ENCODE peak calls at places on chromosomes 11 and 22, in four cellular contexts. One of them, this sample, is unnamed.

GRCh38 chr11:94734563-94735275 is 33.4 kb upstream of the AMOTL1 start:
- DNase-seq in A549: peak
- DNase-seq in HepG2: no peak
- DNase-seq in SK-N-SH: no peak
- DNase-seq in this sample: no peak

GRCh38 chr11:122202951-122203456 is 87.0 kb upstream of the BLID start:
- DNase-seq in A549: peak
- DNase-seq in SK-N-SH: peak
- DNase-seq in HepG2: peak
- DNase-seq in this sample: no peak

GRCh38 chr11:27427183-27427980 is 45.2 kb downstream of the LGR4 start:
- DNase-seq in SK-N-SH: no peak
- DNase-seq in HepG2: no peak
- DNase-seq in A549: no peak
- DNase-seq in this sample: no peak

GRCh38 chr11:61972112-61972795 is 4.8 kb upstream of the FTH1 start:
- DNase-seq in SK-N-SH: no peak
- DNase-seq in A549: no peak
- DNase-seq in HepG2: no peak
- DNase-seq in this sample: no peak

GRCh38 chr22:20247010-20247505 is 21.1 kb downstream of the RTN4R start:
- DNase-seq in SK-N-SH: no peak
- DNase-seq in HepG2: no peak
- DNase-seq in A549: no peak
- DNase-seq in this sample: peak

GRCh38 chr22:37457093-37457893 is 28.9 kb downstream of the MFNG start:
- DNase-seq in HepG2: peak
- DNase-seq in A549: peak
- DNase-seq in SK-N-SH: peak
- DNase-seq in this sample: peak

GRCh38 chr11:129368889-129369672 is 6.6 kb upstream of the BARX2 start:
- DNase-seq in SK-N-SH: no peak
- DNase-seq in HepG2: no peak
- DNase-seq in A549: no peak
- DNase-seq in this sample: no peak

GRCh38 chr11:8812438-8812837 is 98.6 kb upstream of the AKIP1 start:
- DNase-seq in A549: peak
- DNase-seq in HepG2: peak
- DNase-seq in SK-N-SH: no peak
- DNase-seq in this sample: no peak

GRCh38 chr11:19777032-19777341 is 64.3 kb downstream of the NAV2 start:
- DNase-seq in SK-N-SH: peak
- DNase-seq in A549: peak
- DNase-seq in HepG2: no peak
- DNase-seq in this sample: no peak

GRCh38 chr22:18060646-18061620 is 16.9 kb upstream of the PEX26 start:
- DNase-seq in A549: peak
- DNase-seq in SK-N-SH: no peak
- DNase-seq in HepG2: peak
- DNase-seq in this sample: no peak
- TF ChIP-seq RFX5 in A549: no peak
- TF ChIP-seq RFX5 in SK-N-SH: no peak
- TF ChIP-seq RFX5 in HepG2: peak
- TF ChIP-seq RFX5 in this sample: no peak

GRCh38 chr22:31728857-31729256 is 21.1 kb downstream of the PRR14L start:
- DNase-seq in SK-N-SH: no peak
- DNase-seq in HepG2: no peak
- DNase-seq in A549: no peak
- DNase-seq in this sample: no peak

GRCh38 chr22:31719850-31720471 is 30.0 kb downstream of the PRR14L start:
- DNase-seq in A549: no peak
- DNase-seq in SK-N-SH: no peak
- DNase-seq in HepG2: no peak
- DNase-seq in this sample: no peak

GRCh38 chr22:31726692-31727091 is 23.2 kb downstream of the PRR14L start:
- DNase-seq in SK-N-SH: no peak
- DNase-seq in A549: no peak
- DNase-seq in HepG2: no peak
- DNase-seq in this sample: no peak

DNA sequence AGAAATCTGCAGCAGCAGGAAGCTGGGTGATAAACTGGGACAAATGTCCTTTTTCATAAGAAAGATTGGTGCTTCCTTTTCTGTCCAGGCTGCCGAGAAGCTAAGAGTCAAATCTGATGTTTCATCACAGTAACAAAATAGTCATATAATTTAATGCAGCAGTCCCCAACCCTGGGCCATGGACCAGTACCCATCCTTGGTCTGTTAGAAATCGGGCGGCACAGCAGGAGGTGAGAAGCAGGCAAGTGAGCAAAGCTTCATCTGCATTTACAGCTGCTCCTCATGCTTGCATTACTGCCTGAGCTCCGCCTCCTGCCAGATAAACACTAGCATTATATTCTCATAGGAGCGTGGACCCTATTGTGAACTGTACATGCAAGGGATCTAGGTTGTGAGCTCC is 26.2 kb downstream of the PRR14L start:
- DNase-seq in SK-N-SH: no peak
- DNase-seq in HepG2: no peak
- DNase-seq in A549: no peak
- DNase-seq in this sample: no peak
- TF ChIP-seq PBX3 in SK-N-SH: no peak
- TF ChIP-seq PBX3 in HepG2: no peak
- TF ChIP-seq PBX3 in A549: no peak
- TF ChIP-seq PBX3 in this sample: no peak

GRCh38 chr11:44963071-44963575 is 12.4 kb upstream of the TP53I11 start:
- DNase-seq in HepG2: no peak
- DNase-seq in SK-N-SH: peak
- DNase-seq in A549: no peak
- DNase-seq in this sample: no peak
- TF ChIP-seq RFX5 in HepG2: no peak
- TF ChIP-seq RFX5 in SK-N-SH: no peak
- TF ChIP-seq RFX5 in A549: no peak
- TF ChIP-seq RFX5 in this sample: no peak

DNA sequence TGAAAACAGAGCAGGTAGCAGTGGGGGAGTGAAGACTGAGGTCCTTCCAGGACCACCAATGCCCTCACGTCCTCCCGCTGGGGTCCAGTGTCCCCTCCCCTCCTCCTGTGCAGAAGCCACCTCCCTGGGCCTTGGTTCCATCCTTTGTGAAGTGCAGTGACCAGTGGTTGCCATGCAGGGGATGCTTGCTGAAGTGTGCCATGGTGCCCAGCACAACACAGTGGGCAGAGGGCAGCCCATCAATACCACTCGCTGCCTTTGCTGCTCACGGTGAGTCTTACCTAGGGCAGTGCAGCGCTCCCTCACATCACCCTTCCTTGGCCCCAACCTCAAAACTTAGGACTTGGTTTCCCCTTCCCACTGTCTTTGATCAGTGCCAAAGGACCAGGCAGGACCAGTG is 12.9 kb downstream of the MYEOV start:
- DNase-seq in A549: no peak
- DNase-seq in SK-N-SH: no peak
- DNase-seq in HepG2: no peak
- DNase-seq in this sample: no peak
- TF ChIP-seq PBX3 in A549: no peak
- TF ChIP-seq PBX3 in SK-N-SH: no peak
- TF ChIP-seq PBX3 in HepG2: no peak
- TF ChIP-seq PBX3 in this sample: no peak

GRCh38 chr22:27798526-27799333 is 2.8 kb downstream of the MN1 start:
- DNase-seq in HepG2: no peak
- DNase-seq in A549: no peak
- DNase-seq in SK-N-SH: no peak
- DNase-seq in this sample: no peak

GRCh38 chr22:27800250-27801131 is 1.1 kb downstream of the MN1 start:
- DNase-seq in HepG2: no peak
- DNase-seq in SK-N-SH: peak
- DNase-seq in A549: no peak
- DNase-seq in this sample: no peak

GRCh38 chr22:27797793-27798525 is 3.6 kb downstream of the MN1 start:
- DNase-seq in A549: no peak
- DNase-seq in SK-N-SH: no peak
- DNase-seq in HepG2: no peak
- DNase-seq in this sample: no peak

GRCh38 chr22:27801197-27801615 is 350 bp downstream of the MN1 start:
- DNase-seq in A549: peak
- DNase-seq in SK-N-SH: peak
- DNase-seq in HepG2: no peak
- DNase-seq in this sample: no peak

GRCh38 chr22:27799334-27800249 is 2.0 kb downstream of the MN1 start:
- DNase-seq in A549: no peak
- DNase-seq in HepG2: no peak
- DNase-seq in SK-N-SH: peak
- DNase-seq in this sample: no peak
- TF ChIP-seq RFX5 in A549: no peak
- TF ChIP-seq RFX5 in HepG2: no peak
- TF ChIP-seq RFX5 in SK-N-SH: no peak
- TF ChIP-seq RFX5 in this sample: no peak

GRCh38 chr11:68409748-68410344 is 50.7 kb upstream of the PPP6R3 start:
- DNase-seq in A549: no peak
- DNase-seq in SK-N-SH: no peak
- DNase-seq in HepG2: no peak
- DNase-seq in this sample: no peak

GRCh38 chr11:68411501-68411991 is 49.0 kb upstream of the PPP6R3 start:
- DNase-seq in HepG2: no peak
- DNase-seq in SK-N-SH: no peak
- DNase-seq in A549: no peak
- DNase-seq in this sample: no peak

GRCh38 chr11:68413591-68413999 is 47.0 kb upstream of the PPP6R3 start:
- DNase-seq in HepG2: no peak
- DNase-seq in A549: no peak
- DNase-seq in SK-N-SH: no peak
- DNase-seq in this sample: no peak

GRCh38 chr11:68414457-68415221 is 45.9 kb upstream of the PPP6R3 start:
- DNase-seq in SK-N-SH: no peak
- DNase-seq in A549: no peak
- DNase-seq in HepG2: no peak
- DNase-seq in this sample: no peak

GRCh38 chr11:68412593-68413475 is 47.7 kb upstream of the PPP6R3 start:
- DNase-seq in A549: no peak
- DNase-seq in SK-N-SH: no peak
- DNase-seq in HepG2: no peak
- DNase-seq in this sample: peak
- TF ChIP-seq PBX3 in A549: no peak
- TF ChIP-seq PBX3 in SK-N-SH: no peak
- TF ChIP-seq PBX3 in HepG2: no peak
- TF ChIP-seq PBX3 in this sample: peak

GRCh38 chr22:26681395-26681821 is 24.0 kb downstream of the MIAT start:
- DNase-seq in SK-N-SH: no peak
- DNase-seq in A549: no peak
- DNase-seq in HepG2: no peak
- DNase-seq in this sample: no peak
- TF ChIP-seq RFX5 in SK-N-SH: no peak
- TF ChIP-seq RFX5 in A549: no peak
- TF ChIP-seq RFX5 in HepG2: no peak
- TF ChIP-seq RFX5 in this sample: no peak

GRCh38 chr11:133714471-133715375 is 130.6 kb downstream of the SPATA19 start:
- DNase-seq in HepG2: no peak
- DNase-seq in A549: no peak
- DNase-seq in SK-N-SH: no peak
- DNase-seq in this sample: no peak
- TF ChIP-seq PBX3 in HepG2: no peak
- TF ChIP-seq PBX3 in A549: no peak
- TF ChIP-seq PBX3 in SK-N-SH: no peak
- TF ChIP-seq PBX3 in this sample: no peak

This sample was measured in GM12878.